ENCODE peak calls at places on chromosome 1, in six cellular contexts. S is T-helper 1 cell; H is GM04503; P is stimulated activated CD4-positive, alpha-beta T cell treated with anti-CD3 and anti-CD28 coated beads, Interleukin-1b, Interleukin-23, amount 100 ng/mL, for 24 hours; L is naive thymus-derived CD4-positive, alpha-beta T cell; B is NCI-H82. R is an unnamed sample.

GRCh38 chr1:184019506-184019905 is 18.0 kb downstream of the COLGALT2 start:
- DNase-seq in S (no peak), H (no peak), P (no peak), L (no peak), B (no peak), R (no peak)

GRCh38 chr1:3799976-3800685 is 3.8 kb upstream of the LRRC47 start:
- DNase-seq in S (no peak), H (no peak), P (no peak), L (no peak), B (peak), R (no peak)

GRCh38 chr1:19405761-19406481 is 79.4 kb downstream of the CAPZB start:
- DNase-seq in S (no peak), H (no peak), P (no peak), L (no peak), B (peak), R (no peak)

GRCh38 chr1:115453666-115454065 is 115.6 kb upstream of the NGF start:
- DNase-seq in S (no peak), H (no peak), P (no peak), L (no peak), B (no peak), R (no peak)

GRCh38 chr1:19744335-19744743 is 55.4 kb downstream of the TMCO4 start:
- DNase-seq in S (no peak), H (no peak), P (no peak), L (no peak), B (no peak), R (no peak)

GRCh38 chr1:100581096-100581705 is 43.3 kb downstream of the GPR88 start:
- DNase-seq in S (no peak), H (no peak), P (no peak), L (no peak), B (no peak), R (no peak)

GRCh38 chr1:26820784-26821269 is 5.7 kb upstream of the ZDHHC18 start:
- DNase-seq in S (no peak), H (no peak), P (no peak), L (no peak), B (no peak), R (peak)

GRCh38 chr1:227547604-227548397 is 15.6 kb upstream of the ZNF678 start:
- DNase-seq in S (no peak), H (no peak), P (no peak), L (no peak), B (peak), R (no peak)

GRCh38 chr1:100463809-100464424 is 74.0 kb upstream of the GPR88 start:
- DNase-seq in S (peak), H (no peak), P (no peak), L (no peak), B (peak), R (peak)

GRCh38 chr1:31647106-31647505 is 2.4 kb upstream of the PEF1 start:
- DNase-seq in S (no peak), H (peak), P (no peak), L (no peak), B (no peak), R (no peak)

R was measured in effector CD8-positive, alpha-beta T cell.